ENCODE peak calls at places on chromosome 16, in four cellular contexts. R, X, A and Z are unnamed samples.

GRCh38 chr16:17828012-17828411 is 357.3 kb upstream of the XYLT1 start:
- DNase-seq in A (no peak), R (no peak), X (no peak), Z (no peak)

GRCh38 chr16:86225905-86226371 is 284.4 kb upstream of the FOXF1 start:
- DNase-seq in R (no peak), A (no peak), X (no peak), Z (no peak)

GRCh38 chr16:85384831-85385462 is 228.2 kb upstream of the GSE1 start:
- DNase-seq in R (no peak), X (no peak), A (no peak), Z (no peak)

GRCh38 chr16:84475643-84476240 is 28.7 kb downstream of the MEAK7 start:
- DNase-seq in X (no peak), R (no peak), A (peak), Z (no peak)

GRCh38 chr16:86374603-86375002 is 135.7 kb upstream of the FOXF1 start:
- DNase-seq in A (no peak), R (no peak), X (no peak), Z (no peak)

GRCh38 chr16:14365200-14365851 is 264.7 kb downstream of the PARN start:
- DNase-seq in X (no peak), A (no peak), R (no peak), Z (no peak)

GRCh38 chr16:89050868-89051311 is 42.8 kb upstream of the ACSF3 start:
- DNase-seq in A (no peak), X (no peak), R (no peak), Z (no peak)

GRCh38 chr16:86740817-86741799 is 162.8 kb downstream of the FOXL1 start:
- DNase-seq in A (peak), R (no peak), X (no peak), Z (no peak)

GRCh38 chr16:3282103-3282746 is 1.1 kb upstream of the ZNF263 start:
- DNase-seq in X (no peak), R (peak), A (peak), Z (peak)

GRCh38 chr16:50326835-50327465 is 41.8 kb downstream of the BRD7 start:
- DNase-seq in R (no peak), A (no peak), X (peak), Z (no peak)

GRCh38 chr16:17014484-17015121 is 456.2 kb downstream of the XYLT1 start:
- DNase-seq in X (no peak), A (no peak), R (no peak), Z (no peak)

GRCh38 chr16:75096730-75097129 is 19.9 kb downstream of the LDHD start:
- DNase-seq in X (no peak), R (peak), A (no peak), Z (no peak)

GRCh38 chr16:69799601-69800000 is 37.5 kb downstream of the WWP2 start:
- DNase-seq in A (no peak), R (no peak), X (no peak), Z (no peak)
- H3K27ac ChIP-seq in A (no peak), R (no peak), X (no peak), Z (no peak)

DNA sequence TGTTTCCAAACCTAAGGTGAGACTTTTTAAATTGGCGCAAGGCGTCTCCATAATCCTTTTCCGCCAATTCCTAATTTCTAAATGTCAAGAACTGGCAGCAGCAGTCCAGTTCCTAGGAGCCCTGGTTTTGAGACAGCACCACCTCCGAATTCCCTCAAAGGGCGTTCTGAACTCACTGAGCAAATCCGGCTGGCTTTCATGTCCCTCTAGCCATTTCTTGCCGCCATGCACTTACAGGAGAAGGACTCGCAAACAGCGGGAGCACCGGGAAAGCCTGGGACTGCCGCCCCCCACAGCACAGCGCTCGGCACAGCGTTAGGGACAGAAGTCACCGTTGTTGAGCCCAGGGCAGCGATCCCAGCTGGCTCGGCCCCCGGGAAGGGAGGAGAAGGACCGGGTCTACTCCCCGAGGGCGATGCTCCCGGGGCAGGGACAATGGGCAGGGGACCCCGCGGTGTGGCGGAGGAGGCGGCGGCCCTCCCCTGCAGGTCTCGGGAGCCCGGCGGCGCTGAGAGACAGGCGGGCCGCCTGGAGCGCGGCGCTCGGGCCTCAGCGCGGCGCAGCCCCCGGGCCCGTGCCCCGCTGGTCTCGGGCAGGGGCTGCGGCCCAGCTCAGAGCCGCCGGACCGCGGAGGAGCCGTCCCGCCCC is 545 bp downstream of the ARHGAP17 start:
- DNase-seq in A (peak), X (no peak), R (peak), Z (no peak)
- TF ChIP-seq GABPA in A (no peak), X (no peak), R (no peak), Z (no peak)

DNA sequence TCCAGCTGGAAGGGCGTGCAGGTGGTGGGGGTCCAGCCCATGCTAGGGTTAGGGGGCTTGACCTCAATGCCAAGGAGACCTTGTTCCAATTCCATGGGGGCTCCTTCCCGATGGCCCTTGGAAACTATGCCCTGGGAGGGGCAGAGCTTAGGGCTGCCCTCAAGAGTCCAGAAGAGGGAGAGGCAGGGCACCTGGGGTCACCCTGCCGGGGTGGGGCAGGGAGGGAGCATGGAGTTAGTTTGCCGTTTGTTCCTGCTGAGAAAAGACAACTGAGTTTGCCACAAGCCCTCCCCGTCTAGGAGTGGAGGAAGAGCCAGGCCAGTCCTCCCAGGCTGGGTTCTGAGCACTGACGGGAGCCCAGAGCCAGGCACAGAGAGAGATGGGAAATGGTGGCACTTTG is 21.4 kb downstream of the MMP15 start:
- DNase-seq in X (no peak), R (no peak), A (no peak), Z (no peak)
- H3K27ac ChIP-seq in X (no peak), R (no peak), A (no peak), Z (no peak)

GRCh38 chr16:71359431-71359830 is 908 bp downstream of the CALB2 start:
- DNase-seq in R (no peak), X (no peak), A (no peak), Z (no peak)
- TF ChIP-seq GABPA in R (no peak), X (no peak), A (no peak), Z (no peak)

DNA sequence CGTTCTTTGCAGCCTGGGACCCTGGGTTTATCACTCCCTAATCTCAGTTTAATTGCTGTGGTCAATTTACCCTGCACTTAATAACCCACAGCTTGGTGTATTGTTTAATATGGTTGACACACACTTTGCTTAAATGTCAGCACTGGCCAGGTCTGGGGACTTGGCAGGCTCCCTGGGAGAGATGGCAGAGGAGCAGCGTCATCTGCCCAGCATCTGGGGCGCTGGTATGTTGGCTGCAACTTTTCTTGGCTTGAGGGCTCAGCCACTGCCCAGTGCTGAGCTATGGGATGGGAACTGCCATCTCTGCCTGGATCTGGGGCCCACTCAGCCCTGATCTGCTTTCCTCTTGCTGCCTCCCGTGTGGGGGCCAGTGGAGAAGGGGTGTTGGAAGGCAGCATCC is 115.7 kb upstream of the IRX3 start:
- DNase-seq in X (no peak), R (peak), A (no peak), Z (no peak)
- H3K27ac ChIP-seq in X (no peak), R (no peak), A (no peak), Z (no peak)

GRCh38 chr16:23699100-23699499 is 13.9 kb downstream of the ERN2 start:
- DNase-seq in X (no peak), R (no peak), A (no peak), Z (peak)
- TF ChIP-seq GABPA in X (no peak), R (no peak), A (no peak), Z (peak)

DNA sequence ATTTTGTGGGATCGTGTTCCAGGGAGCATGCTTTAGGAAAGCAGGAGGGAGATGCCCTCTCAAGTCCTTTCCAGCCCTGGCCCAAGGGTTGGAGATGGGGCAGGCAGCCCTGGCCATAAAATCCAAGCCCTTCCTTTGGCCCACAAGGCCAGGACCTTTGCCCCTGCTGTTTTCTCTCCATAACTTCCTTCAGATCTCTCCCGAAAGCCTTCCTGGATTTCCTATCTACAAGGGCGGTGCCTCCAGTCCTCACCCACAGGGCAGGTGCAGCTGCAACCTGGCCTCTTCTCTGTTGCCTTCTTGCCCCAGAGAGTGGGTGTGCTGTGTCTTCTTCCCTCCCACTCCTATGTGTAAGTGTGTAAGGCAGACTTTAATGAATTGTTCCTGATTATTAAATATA is 8.5 kb upstream of the PDP2 start:
- DNase-seq in R (no peak), A (no peak), X (no peak), Z (no peak)
- H3K27ac ChIP-seq in R (no peak), A (no peak), X (no peak), Z (no peak)